ENCODE peak calls at places on chromosomes 2 and 18, in four cellular contexts. R is neural progenitor cell, O is PC-3, T is endodermal cell. P is an unnamed sample.

GRCh38 chr2:46347649-46348280 is 50.6 kb downstream of the EPAS1 start:
- DNase-seq in R (no peak), T (no peak), O (no peak), P (no peak)

GRCh38 chr2:149739171-149739879 is 151.8 kb upstream of the MMADHC start:
- DNase-seq in T (no peak), R (no peak), O (no peak), P (no peak)

GRCh38 chr2:190646780-190647626 is 1.9 kb upstream of the NAB1 start:
- DNase-seq in O (no peak), R (no peak), T (no peak), P (no peak)

GRCh38 chr2:153100139-153100538 is 378.4 kb downstream of the RPRM start:
- DNase-seq in O (no peak), T (no peak), R (peak), P (no peak)

GRCh38 chr2:237234268-237234667 is 148.6 kb downstream of the COPS8 start:
- DNase-seq in T (no peak), O (no peak), R (no peak), P (no peak)

GRCh38 chr18:70172225-70172624 is 33.3 kb downstream of the RTTN start:
- DNase-seq in O (peak), T (no peak), R (no peak), P (peak)

GRCh38 chr2:139218181-139218580 is 438.0 kb upstream of the NXPH2 start:
- DNase-seq in O (no peak), T (no peak), R (no peak), P (no peak)

GRCh38 chr2:59584958-59585357 is 968.5 kb downstream of the BCL11A start:
- DNase-seq in R (peak), T (peak), O (no peak), P (no peak)

GRCh38 chr2:113754989-113755689 is 1.3 kb downstream of the SLC35F5 start:
- DNase-seq in T (no peak), R (no peak), O (peak), P (no peak)

GRCh38 chr2:648476-649424 is 28.5 kb downstream of the TMEM18 start:
- DNase-seq in R (peak), T (no peak), O (no peak), P (no peak)

GRCh38 chr2:156340818-156341481 is 8.4 kb upstream of the NR4A2 start:
- DNase-seq in O (no peak), T (peak), R (peak), P (no peak)

GRCh38 chr18:2998644-2999043 is 14.3 kb downstream of the LPIN2 start:
- DNase-seq in R (no peak), O (no peak), T (no peak), P (no peak)

GRCh38 chr2:121709776-121710469 is 26.8 kb downstream of the NIFK start:
- DNase-seq in R (no peak), O (no peak), T (peak), P (no peak)

GRCh38 chr2:25521665-25522387 is 151.6 kb downstream of the DTNB start:
- DNase-seq in O (peak), T (no peak), R (peak), P (peak)

GRCh38 chr2:108492364-108492763 is 41.9 kb upstream of the LIMS1 start:
- DNase-seq in R (no peak), T (no peak), O (peak), P (peak)

GRCh38 chr2:205720451-205720902 is 38.2 kb downstream of the NRP2 start:
- DNase-seq in O (no peak), T (peak), R (peak), P (no peak)

DNA sequence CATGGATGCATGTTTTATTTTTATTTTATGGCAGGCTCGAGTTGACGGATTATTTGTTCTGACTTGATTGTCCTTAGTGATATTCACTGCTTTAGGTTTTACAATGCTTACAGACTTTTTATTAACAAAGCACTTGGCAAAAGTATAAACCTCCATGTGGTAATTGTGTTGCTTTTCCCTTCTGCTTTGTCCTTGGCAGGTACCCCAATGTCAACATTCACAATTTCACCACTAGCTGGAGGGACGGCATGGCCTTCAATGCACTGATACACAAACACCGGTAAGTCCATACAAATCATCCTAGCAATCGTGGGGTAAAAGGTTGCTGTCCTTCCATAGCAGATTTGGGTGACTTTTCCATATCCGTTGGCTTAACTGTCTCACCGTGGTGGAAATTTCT is 106.1 kb upstream of the EML6 start:
- DNase-seq in O (no peak), T (no peak), R (no peak), P (no peak)
- H3K27ac ChIP-seq in O (no peak), T (no peak), R (no peak), P (no peak)

GRCh38 chr2:19819097-19820065 is 82.4 kb downstream of the TTC32 start:
- DNase-seq in T (no peak), O (peak), R (no peak), P (peak)
- TF ChIP-seq CTCF in T (no peak), O (no peak), R (no peak), P (no peak)

GRCh38 chr18:48761582-48761981 is 189.2 kb downstream of the SMAD7 start:
- DNase-seq in T (no peak), R (no peak), O (no peak), P (no peak)

GRCh38 chr18:48754993-48755473 is 195.7 kb downstream of the SMAD7 start:
- DNase-seq in O (no peak), T (no peak), R (no peak), P (no peak)

GRCh38 chr18:48756511-48757226 is 194.1 kb downstream of the SMAD7 start:
- DNase-seq in R (no peak), O (no peak), T (no peak), P (no peak)

GRCh38 chr18:48754559-48754958 is 196.2 kb downstream of the SMAD7 start:
- DNase-seq in O (no peak), R (no peak), T (no peak), P (no peak)

DNA sequence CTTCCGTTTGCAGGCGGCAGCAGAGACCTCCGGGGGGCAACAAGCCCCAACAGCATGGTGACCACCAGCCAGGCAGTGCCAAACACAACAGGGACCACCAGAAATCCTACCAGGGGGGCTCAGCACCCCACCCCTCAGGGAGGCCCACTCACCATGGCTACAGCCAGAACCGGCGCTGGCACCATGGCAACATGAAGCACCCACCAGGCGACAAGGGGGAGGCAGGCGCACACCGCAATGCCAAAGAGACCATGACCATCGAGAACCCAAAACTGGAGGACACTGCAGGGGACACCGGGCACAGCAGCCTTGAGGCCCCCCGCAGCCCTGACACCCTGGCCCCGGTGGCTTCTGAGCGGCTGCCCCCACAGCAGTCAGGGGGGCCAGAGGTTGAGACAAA is 192.9 kb downstream of the SMAD7 start:
- DNase-seq in R (no peak), O (no peak), T (no peak), P (no peak)
- H3K27ac ChIP-seq in R (no peak), O (no peak), T (no peak), P (no peak)

GRCh38 chr2:118089015-118089800 is 937 bp downstream of the INSIG2 start:
- DNase-seq in R (peak), O (peak), T (peak), P (peak)
- TF ChIP-seq CTCF in R (peak), O (peak), T (peak), P (peak)

DNA sequence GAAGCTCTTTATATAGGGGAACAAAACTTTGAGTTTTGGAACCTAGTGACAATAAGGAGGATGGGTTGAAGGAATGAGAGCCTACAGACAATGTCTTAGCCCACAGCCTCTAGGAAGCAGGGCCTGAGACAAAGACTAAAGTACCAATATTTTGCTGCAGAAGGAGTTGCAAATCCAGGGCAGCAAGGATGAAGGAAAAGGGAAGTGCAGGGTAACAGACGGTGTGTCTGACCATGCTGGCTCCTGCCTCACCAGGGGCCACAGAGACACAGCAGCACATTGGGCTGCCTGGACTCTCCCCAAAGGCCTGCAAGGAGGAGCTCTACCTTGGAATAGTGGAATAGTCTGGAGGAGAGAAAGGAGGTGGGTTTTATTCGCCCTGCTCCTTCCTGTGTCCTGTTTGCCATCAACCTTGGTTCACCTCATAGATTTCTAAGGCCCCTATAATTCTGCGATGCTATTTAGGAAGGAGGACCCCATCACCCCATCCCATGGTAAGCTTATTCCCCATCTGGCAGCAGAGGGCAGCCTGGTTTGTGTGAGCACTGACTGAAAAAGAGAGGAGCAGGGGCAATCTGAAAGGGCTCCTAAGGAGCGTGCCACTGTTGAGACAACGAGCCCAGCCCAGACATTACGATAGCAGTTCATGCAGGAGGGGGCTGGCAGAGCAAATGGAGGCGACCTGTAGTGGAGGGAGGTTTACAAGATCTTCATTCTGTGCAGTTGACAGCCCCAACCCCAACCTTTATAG is 143.4 kb downstream of the MGAT5 start:
- DNase-seq in O (no peak), T (no peak), R (no peak), P (no peak)
- H3K27ac ChIP-seq in O (peak), T (no peak), R (no peak), P (no peak)

GRCh38 chr18:45386256-45386655 is 229.0 kb upstream of the SLC14A2 start:
- DNase-seq in O (peak), T (peak), R (peak), P (no peak)
- TF ChIP-seq CTCF in O (peak), T (peak), R (peak), P (peak)

GRCh38 chr2:64318476-64318748 is 135.6 kb upstream of the LGALSL start:
- DNase-seq in O (no peak), R (no peak), T (no peak), P (no peak)
- H3K27ac ChIP-seq in O (no peak), R (no peak), T (no peak), P (no peak)

GRCh38 chr2:166125557-166125956 is 2.3 kb downstream of the SCN1A start:
- DNase-seq in T (no peak), O (no peak), R (peak), P (no peak)

GRCh38 chr2:166127217-166128155 is at the start of gene SCN1A:
- DNase-seq in T (peak), O (peak), R (peak), P (peak)

GRCh38 chr2:166133653-166134052 is 5.8 kb upstream of the SCN1A start:
- DNase-seq in T (no peak), R (no peak), O (no peak), P (no peak)

GRCh38 chr2:166126014-166126639 is 1.7 kb downstream of the SCN1A start:
- DNase-seq in R (no peak), T (no peak), O (no peak), P (no peak)

GRCh38 chr2:166128156-166128505 is 311 bp upstream of the SCN1A start:
- DNase-seq in O (no peak), R (no peak), T (no peak), P (no peak)
- TF ChIP-seq CTCF in O (no peak), R (no peak), T (no peak), P (peak)